ENCODE peak calls at places on chromosomes 2 and 18, in ten cellular contexts. V is SJSA1; T is left ventricle myocardium inferior; B is CD4-positive, alpha-beta memory T cell; X is cardiac muscle cell; F is GM23248; L is IMR-90; R is GM23338; H is adrenal gland; C is tibial nerve. D is an unnamed sample. For H3K4me1, the result is how much of the 10 kb centered on the place peaks cover.

GRCh38 chr18:74173434-74173750 is 25.1 kb downstream of the TIMM21 start:
- DNase-seq in V (no peak), T (no peak), B (no peak), X (no peak), F (no peak), L (no peak), R (no peak), H (no peak), C (no peak), D (no peak)

GRCh38 chr2:30225131-30225762 is 6.1 kb upstream of the LBH start:
- DNase-seq in V (peak), T (no peak), B (peak), X (peak), F (peak), L (peak), R (no peak), H (no peak), C (peak), D (no peak)

GRCh38 chr2:39325966-39326365 is 82.2 kb upstream of the CDKL4 start:
- DNase-seq in V (no peak), T (no peak), B (no peak), X (no peak), F (peak), L (peak), R (no peak), H (no peak), C (no peak), D (no peak)

GRCh38 chr2:202339052-202339870 is 36.9 kb upstream of the BMPR2 start:
- DNase-seq in V (no peak), T (no peak), B (no peak), X (no peak), F (peak), L (peak), R (no peak), H (no peak), C (no peak), D (no peak)

GRCh38 chr18:75209129-75209951 is at the start of gene PTGR3:
- DNase-seq in V (peak), T (peak), B (peak), X (peak), F (peak), L (peak), R (peak), H (peak), C (peak), D (no peak)

GRCh38 chr2:47043142-47043890 is 111.8 kb downstream of the STPG4 start:
- DNase-seq in V (peak), T (peak), B (no peak), X (no peak), F (peak), L (peak), R (peak), H (peak), C (peak), D (no peak)

GRCh38 chr2:203498161-203498560 is 36.9 kb downstream of the RAPH1 start:
- DNase-seq in V (peak), T (no peak), B (no peak), X (no peak), F (peak), L (peak), R (no peak), H (no peak), C (no peak), D (no peak)

GRCh38 chr2:50491541-50492114 is 540.3 kb downstream of the NRXN1 start:
- DNase-seq in V (no peak), T (no peak), B (no peak), X (peak), F (peak), L (peak), R (peak), H (peak), C (no peak), D (no peak)

GRCh38 chr2:44932564-44933392 is 8.7 kb upstream of the SIX3 start:
- DNase-seq in V (no peak), T (no peak), B (no peak), X (no peak), F (no peak), L (no peak), R (peak), H (no peak), C (no peak), D (no peak)

GRCh38 chr2:189312211-189312610 is 129.1 kb upstream of the WDR75 start:
- DNase-seq in V (no peak), T (no peak), B (no peak), X (no peak), F (no peak), L (no peak), R (no peak), H (no peak), C (no peak), D (no peak)

GRCh38 chr2:23379220-23379695 is 5.7 kb upstream of the KLHL29 start:
- DNase-seq in V (no peak), T (no peak), B (no peak), X (no peak), F (no peak), L (no peak), R (no peak), H (no peak), C (no peak), D (no peak)

GRCh38 chr18:63111549-63112402 is 207.8 kb downstream of the BCL2 start:
- DNase-seq in V (no peak), T (no peak), B (no peak), X (no peak), F (peak), L (no peak), R (no peak), H (peak), C (peak), D (no peak)

GRCh38 chr18:41072946-41073345 is 882.1 kb upstream of the PIK3C3 start:
- DNase-seq in V (peak), T (no peak), B (no peak), X (no peak), F (peak), L (peak), R (no peak), H (no peak), C (no peak), D (no peak)

GRCh38 chr2:240340361-240340761 is 95.1 kb upstream of the GPC1 start:
- DNase-seq in V (no peak), T (no peak), B (no peak), X (no peak), F (no peak), L (no peak), R (no peak), H (no peak), C (no peak), D (no peak)

GRCh38 chr18:28824183-28824574 is 647.2 kb upstream of the CDH2 start:
- DNase-seq in V (no peak), T (no peak), B (no peak), X (no peak), F (no peak), L (no peak), R (no peak), H (no peak), C (no peak), D (no peak)

GRCh38 chr2:37211212-37211611 is 14.9 kb downstream of the CEBPZOS start:
- DNase-seq in V (no peak), T (no peak), B (no peak), X (no peak), F (no peak), L (peak), R (no peak), H (no peak), C (no peak), D (no peak)

GRCh38 chr18:48932822-48933510 is 17.8 kb downstream of the SMAD7 start:
- DNase-seq in V (peak), T (no peak), B (peak), X (no peak), F (peak), L (no peak), R (no peak), H (no peak), C (peak), D (no peak)

GRCh38 chr2:224958466-224958857 is 83.8 kb downstream of the DOCK10 start:
- DNase-seq in V (no peak), T (no peak), B (no peak), X (no peak), F (peak), L (peak), R (no peak), H (no peak), C (no peak), D (no peak)

GRCh38 chr2:4358855-4359254 is 655.5 kb downstream of the DCDC2C start:
- DNase-seq in V (no peak), T (no peak), B (no peak), X (no peak), F (no peak), L (no peak), R (no peak), H (no peak), C (no peak), D (no peak)

GRCh38 chr18:48470484-48471180 is 61.4 kb upstream of the ZBTB7C start:
- DNase-seq in V (peak), T (no peak), B (no peak), X (no peak), F (peak), L (no peak), R (no peak), H (no peak), C (no peak), D (no peak)

GRCh38 chr18:54608008-54608642 is 17.1 kb downstream of the DYNAP start:
- DNase-seq in V (no peak), T (no peak), B (no peak), X (no peak), F (peak), L (peak), R (no peak), H (no peak), C (no peak), D (no peak)

GRCh38 chr2:71603851-71604708 is 150.7 kb downstream of the DYSF start:
- DNase-seq in V (no peak), T (peak), B (no peak), X (no peak), F (no peak), L (no peak), R (no peak), H (peak), C (no peak), D (no peak)

GRCh38 chr2:198127627-198128026 is 323.2 kb downstream of the PLCL1 start:
- DNase-seq in V (peak), T (peak), B (no peak), X (peak), F (peak), L (peak), R (peak), H (peak), C (no peak), D (peak)

GRCh38 chr2:158211516-158211915 is 109.8 kb downstream of the UPP2 start:
- DNase-seq in V (no peak), T (no peak), B (no peak), X (no peak), F (peak), L (no peak), R (no peak), H (no peak), C (no peak), D (no peak)

GRCh38 chr2:152740743-152741328 is 22.4 kb downstream of the ARL6IP6 start:
- DNase-seq in V (peak), T (no peak), B (no peak), X (peak), F (peak), L (peak), R (peak), H (no peak), C (no peak), D (no peak)

GRCh38 chr18:35511428-35511827 is 13.7 kb upstream of the INO80C start:
- DNase-seq in V (no peak), T (no peak), B (no peak), X (no peak), F (no peak), L (no peak), R (no peak), H (no peak), C (no peak), D (no peak)

GRCh38 chr18:54607213-54607934 is 16.3 kb downstream of the DYNAP start:
- DNase-seq in V (no peak), T (no peak), B (no peak), X (peak), F (peak), L (peak), R (peak), H (no peak), C (no peak), D (peak)

GRCh38 chr2:46869621-46870020 is 46.0 kb downstream of the MCFD2 start:
- DNase-seq in V (no peak), T (no peak), B (no peak), X (no peak), F (no peak), L (no peak), R (no peak), H (no peak), C (no peak), D (no peak)

GRCh38 chr2:72755647-72756423 is 70.0 kb downstream of the EXOC6B start:
- DNase-seq in V (peak), T (no peak), B (no peak), X (peak), F (peak), L (peak), R (no peak), H (peak), C (no peak), D (no peak)

GRCh38 chr2:191555092-191555742 is 122.7 kb upstream of the NABP1 start:
- DNase-seq in V (peak), T (peak), B (peak), X (peak), F (peak), L (peak), R (peak), H (peak), C (peak), D (peak)

GRCh38 chr2:12948963-12949353 is 232.2 kb downstream of the TRIB2 start:
- DNase-seq in V (no peak), T (no peak), B (no peak), X (no peak), F (no peak), L (no peak), R (no peak), H (no peak), C (no peak), D (no peak)

GRCh38 chr2:220143336-220143735 is 515.9 kb downstream of the SLC4A3 start:
- DNase-seq in V (peak), T (no peak), B (no peak), X (no peak), F (peak), L (peak), R (no peak), H (no peak), C (no peak), D (no peak)

GRCh38 chr18:136433-136832 is 21.9 kb upstream of the USP14 start:
- DNase-seq in V (no peak), T (no peak), B (peak), X (no peak), F (no peak), L (no peak), R (peak), H (no peak), C (no peak), D (no peak)

GRCh38 chr2:223759569-223760430 is 77.6 kb downstream of the AP1S3 start:
- DNase-seq in V (no peak), T (no peak), B (peak), X (no peak), F (peak), L (peak), R (no peak), H (no peak), C (no peak), D (no peak)

GRCh38 chr2:99260184-99260583 is 4.7 kb upstream of the LYG2 start:
- DNase-seq in V (no peak), T (no peak), B (no peak), X (no peak), F (no peak), L (no peak), R (no peak), H (no peak), C (no peak), D (no peak)

GRCh38 chr2:188114014-188114413 is 177.7 kb upstream of the GULP1 start:
- DNase-seq in V (no peak), T (no peak), B (no peak), X (no peak), F (peak), L (peak), R (no peak), H (no peak), C (no peak), D (no peak)

GRCh38 chr2:19059076-19059475 is 299.3 kb downstream of the OSR1 start:
- DNase-seq in V (no peak), T (no peak), B (no peak), X (peak), F (no peak), L (no peak), R (peak), H (no peak), C (no peak), D (peak)

GRCh38 chr18:39561136-39561535 is 1995.5 kb upstream of the CELF4 start:
- DNase-seq in V (no peak), T (no peak), B (no peak), X (no peak), F (peak), L (no peak), R (no peak), H (no peak), C (no peak), D (no peak)

GRCh38 chr2:232545511-232546375 is 4.6 kb downstream of the TIGD1 start:
- DNase-seq in V (no peak), T (no peak), B (no peak), X (no peak), F (no peak), L (no peak), R (no peak), H (no peak), C (no peak), D (no peak)
- H3K27ac ChIP-seq in V (no peak), T (no peak), B (no peak), X (no peak), F (no peak), L (no peak), R (no peak), H (no peak), C (no peak), D (no peak)

DNA sequence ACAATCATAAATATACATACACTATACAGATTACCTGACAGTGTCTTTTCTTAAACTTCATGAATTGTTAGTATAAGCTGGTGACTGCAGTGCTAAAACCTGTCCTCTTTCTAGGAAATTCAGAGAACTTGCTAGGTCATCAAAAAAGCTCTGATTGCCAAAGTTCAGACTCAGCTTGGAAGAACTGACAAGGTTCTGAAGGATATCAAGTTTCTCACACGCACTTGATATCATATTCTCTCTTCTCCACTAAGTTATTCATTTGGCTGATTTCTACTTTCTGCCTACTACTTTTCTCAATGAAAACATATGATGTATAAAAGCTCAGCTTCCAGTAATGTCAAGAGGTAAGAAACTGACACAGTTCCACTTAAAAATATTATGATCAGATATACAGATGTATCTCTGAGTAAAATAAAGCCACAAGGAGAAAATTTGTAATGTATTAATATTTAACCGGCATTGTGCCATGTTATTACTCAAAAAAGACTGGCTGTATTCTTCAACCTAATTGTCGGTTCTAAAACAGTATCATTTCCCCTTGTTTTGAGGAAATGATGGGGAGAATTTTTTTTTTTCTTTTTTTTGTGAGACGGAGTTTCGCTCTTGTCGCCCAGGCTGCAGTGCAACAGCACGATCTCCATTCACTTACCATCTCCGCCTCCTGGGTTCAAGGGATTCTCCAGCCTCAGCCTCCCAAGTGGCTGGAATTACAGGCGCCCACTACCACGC is 2.4 kb downstream of the OSBPL1A start:
- DNase-seq in V (no peak), T (no peak), B (no peak), X (no peak), F (peak), L (peak), R (no peak), H (no peak), C (no peak), D (no peak)
- H3K4me3 ChIP-seq in V (no peak), T (no peak), B (no peak), X (no peak), F (no peak), L (no peak), R (peak), H (no peak), C (no peak), D (no peak)

DNA sequence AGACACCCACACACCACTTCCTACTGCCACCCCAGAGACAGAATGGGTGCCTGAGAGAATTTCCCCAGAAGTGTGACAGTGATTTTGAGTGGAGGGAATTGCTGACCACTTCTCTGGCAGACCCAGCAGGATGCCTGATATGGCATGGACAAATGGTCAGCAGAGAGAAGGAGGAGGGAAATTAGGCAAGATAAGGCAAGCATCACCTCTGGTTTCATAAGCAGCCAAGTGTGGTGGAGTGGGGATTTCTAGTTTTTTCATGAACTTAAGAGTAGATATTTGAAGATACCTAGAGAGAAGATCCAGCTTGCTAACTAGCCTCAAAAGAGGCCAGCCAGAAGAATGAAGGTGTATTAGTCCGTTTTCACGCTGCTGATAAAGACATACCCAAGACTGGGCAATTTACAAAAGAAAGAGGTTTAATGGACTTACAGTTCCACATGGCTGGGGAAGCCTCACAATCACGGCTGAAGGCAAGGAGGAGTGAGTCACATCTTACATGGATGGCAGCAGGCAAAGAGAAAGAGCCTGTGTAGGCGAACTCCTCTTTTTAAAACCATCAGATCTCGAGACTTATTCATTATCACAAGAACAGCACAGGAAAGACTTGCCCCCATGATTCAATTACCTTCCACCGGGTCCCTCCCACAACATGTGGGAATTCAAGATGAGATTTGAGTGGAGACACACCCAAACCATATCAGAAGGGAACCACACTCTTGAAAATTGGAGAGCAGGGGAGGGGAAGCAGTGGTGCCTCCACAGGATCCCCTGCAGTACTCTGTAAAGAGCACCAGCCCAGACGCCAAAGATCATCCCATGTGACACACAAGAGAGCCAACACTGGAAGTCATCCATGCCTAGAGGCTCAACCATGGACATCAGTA is 64.2 kb downstream of the RBM43 start:
- DNase-seq in V (no peak), T (no peak), B (no peak), X (no peak), F (peak), L (no peak), R (no peak), H (no peak), C (no peak), D (no peak)
- H3K4me1 ChIP-seq in V (under half), T (under half), B (under half), X (under half), F (under half), L (under half), R (under half), H (under half), C (under half), D (under half)

GRCh38 chr2:218892693-218893348 is 12.2 kb downstream of the WNT10A start:
- DNase-seq in V (peak), T (peak), B (peak), X (peak), F (peak), L (peak), R (peak), H (peak), C (peak), D (no peak)

GRCh38 chr2:218894168-218895157 is 13.8 kb downstream of the WNT10A start:
- DNase-seq in V (no peak), T (no peak), B (no peak), X (no peak), F (no peak), L (no peak), R (no peak), H (no peak), C (no peak), D (no peak)

GRCh38 chr2:218895326-218895725 is 14.7 kb downstream of the WNT10A start:
- DNase-seq in V (no peak), T (no peak), B (no peak), X (no peak), F (no peak), L (no peak), R (peak), H (no peak), C (no peak), D (no peak)

GRCh38 chr2:218891275-218892135 is 10.9 kb downstream of the WNT10A start:
- DNase-seq in V (no peak), T (no peak), B (no peak), X (no peak), F (no peak), L (no peak), R (no peak), H (no peak), C (no peak), D (no peak)

GRCh38 chr2:218893349-218894167 is 12.9 kb downstream of the WNT10A start:
- DNase-seq in V (no peak), T (no peak), B (no peak), X (no peak), F (no peak), L (no peak), R (no peak), H (no peak), C (no peak), D (no peak)
- H3K27ac ChIP-seq in V (no peak), T (no peak), B (peak), X (no peak), F (no peak), L (no peak), R (no peak), H (no peak), C (no peak), D (no peak)

GRCh38 chr2:212109792-212110680 is 428.6 kb downstream of the ERBB4 start:
- DNase-seq in V (no peak), T (no peak), B (no peak), X (no peak), F (no peak), L (no peak), R (peak), H (no peak), C (no peak), D (no peak)
- H3K4me3 ChIP-seq in V (no peak), T (no peak), B (no peak), X (no peak), F (no peak), L (no peak), R (no peak), H (no peak), C (no peak), D (no peak)

D was measured in iPS DF 6.9.